ENCODE peak calls at places on chromosomes 7 and 10, in eight cellular contexts. I, J, V, S, A, R, P and Z are unnamed samples.

GRCh38 chr7:130996841-130997231 is 262.8 kb upstream of the KLF14 start:
- DNase-seq in I (no peak), J (no peak), V (peak), S (peak), A (peak), R (peak), P (no peak), Z (no peak)

GRCh38 chr7:50555594-50556140 is 9.5 kb downstream of the DDC start:
- DNase-seq in I (no peak), J (no peak), V (no peak), S (no peak), A (no peak), R (no peak), P (no peak), Z (no peak)

GRCh38 chr10:62464308-62464707 is 90.1 kb downstream of the ZNF365 start:
- DNase-seq in I (no peak), J (no peak), V (no peak), S (no peak), A (peak), R (no peak), P (no peak), Z (no peak)

GRCh38 chr7:4479367-4480039 is 202.6 kb upstream of the FOXK1 start:
- DNase-seq in I (peak), J (no peak), V (peak), S (peak), A (peak), R (peak), P (peak), Z (no peak)

GRCh38 chr10:87677595-87677994 is 17.9 kb downstream of the PAPSS2 start:
- DNase-seq in I (no peak), J (no peak), V (no peak), S (no peak), A (no peak), R (no peak), P (no peak), Z (no peak)

GRCh38 chr7:30321089-30321991 is 36.9 kb downstream of the ZNRF2 start:
- DNase-seq in I (no peak), J (no peak), V (no peak), S (no peak), A (no peak), R (no peak), P (peak), Z (no peak)

GRCh38 chr7:80060218-80060806 is 74.3 kb upstream of the GNAI1 start:
- DNase-seq in I (no peak), J (no peak), V (no peak), S (no peak), A (peak), R (no peak), P (peak), Z (peak)

GRCh38 chr7:1883031-1883761 is 213.1 kb downstream of the ELFN1 start:
- DNase-seq in I (no peak), J (no peak), V (no peak), S (no peak), A (peak), R (no peak), P (no peak), Z (peak)

GRCh38 chr10:124349231-124349992 is 69.3 kb downstream of the OAT start:
- DNase-seq in I (peak), J (no peak), V (peak), S (no peak), A (no peak), R (no peak), P (no peak), Z (no peak)

GRCh38 chr10:88794731-88795130 is 7.8 kb upstream of the LIPM start:
- DNase-seq in I (no peak), J (no peak), V (no peak), S (no peak), A (no peak), R (no peak), P (no peak), Z (no peak)

GRCh38 chr7:143885951-143886350 is 16.0 kb downstream of the TCAF1 start:
- DNase-seq in I (no peak), J (no peak), V (no peak), S (no peak), A (no peak), R (no peak), P (no peak), Z (no peak)

GRCh38 chr10:42952931-42953683 is 123.8 kb upstream of the RET start:
- DNase-seq in I (peak), J (no peak), V (no peak), S (no peak), A (no peak), R (no peak), P (no peak), Z (no peak)

GRCh38 chr10:15462253-15462885 is 91.3 kb upstream of the FAM171A1 start:
- DNase-seq in I (no peak), J (no peak), V (no peak), S (no peak), A (no peak), R (no peak), P (no peak), Z (no peak)

GRCh38 chr10:86652361-86653202 is 1.8 kb upstream of the OPN4 start:
- DNase-seq in I (peak), J (no peak), V (peak), S (peak), A (peak), R (no peak), P (no peak), Z (no peak)

GRCh38 chr7:30863694-30864011 is 48.0 kb upstream of the AQP1 start:
- DNase-seq in I (no peak), J (no peak), V (no peak), S (no peak), A (peak), R (no peak), P (no peak), Z (no peak)

GRCh38 chr10:46216003-46216634 is 70.7 kb upstream of the ANTXRL start:
- DNase-seq in I (peak), J (no peak), V (no peak), S (no peak), A (no peak), R (no peak), P (no peak), Z (no peak)

GRCh38 chr7:117645456-117646181 is 165.8 kb downstream of the CFTR start:
- DNase-seq in I (no peak), J (no peak), V (no peak), S (no peak), A (peak), R (no peak), P (no peak), Z (no peak)

GRCh38 chr7:5433181-5433580 is 9.5 kb upstream of the TNRC18 start:
- DNase-seq in I (no peak), J (no peak), V (no peak), S (no peak), A (no peak), R (no peak), P (no peak), Z (no peak)

GRCh38 chr10:29843143-29843542 is 208.4 kb upstream of the SVIL start:
- DNase-seq in I (no peak), J (no peak), V (no peak), S (no peak), A (no peak), R (no peak), P (no peak), Z (no peak)

DNA sequence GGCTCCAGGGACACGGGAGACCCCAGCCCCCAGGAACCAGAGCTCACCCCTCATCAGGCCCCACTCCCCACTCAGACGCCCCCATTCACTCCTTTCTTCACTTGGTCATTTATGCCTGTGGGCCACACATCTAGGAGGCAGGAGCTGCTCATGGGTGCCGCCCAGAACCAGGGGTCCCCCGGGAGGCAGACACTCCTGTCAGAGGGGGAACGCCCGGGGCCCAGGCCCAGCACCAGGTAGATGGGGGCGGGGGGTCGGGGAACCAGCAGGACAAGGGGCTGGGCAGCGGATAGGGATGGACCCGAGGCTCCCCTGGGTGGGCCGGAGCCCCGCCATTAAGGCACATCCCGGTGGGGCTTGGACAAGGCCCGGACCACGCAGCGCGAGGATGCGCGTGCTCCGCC is 11.8 kb downstream of the CALY start:
- DNase-seq in I (no peak), J (no peak), V (no peak), S (no peak), A (no peak), R (no peak), P (no peak), Z (no peak)
- H3K4me3 ChIP-seq in I (no peak), J (peak), V (no peak), S (no peak), A (no peak), R (no peak), P (peak), Z (peak)

DNA sequence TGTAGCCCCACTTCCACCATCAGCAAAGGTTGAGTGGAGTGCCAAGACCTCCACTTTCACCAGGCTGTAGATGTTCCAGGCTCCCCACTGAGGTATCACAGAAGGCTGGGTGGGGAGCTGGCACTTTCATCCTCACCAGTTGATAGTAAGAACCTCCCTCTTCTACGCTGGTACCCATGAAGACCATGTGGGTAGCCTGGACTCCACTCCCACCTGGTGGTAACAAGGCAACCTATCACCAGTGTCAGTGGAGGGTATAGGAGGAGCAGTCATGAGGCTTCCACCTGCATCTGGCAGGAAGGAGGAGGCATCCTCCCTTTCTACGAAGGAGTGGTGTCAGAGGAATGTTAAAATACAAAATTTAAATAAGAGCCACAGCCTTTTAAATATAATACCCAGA is 4.4 kb downstream of the SMIM30 start:
- DNase-seq in I (no peak), J (no peak), V (no peak), S (no peak), A (no peak), R (no peak), P (peak), Z (no peak)
- TF ChIP-seq CTCF in I (no peak), J (peak), V (no peak), S (no peak), A (no peak), R (no peak), P (peak), Z (peak)

GRCh38 chr7:71422104-71422503 is 290.2 kb downstream of the GALNT17 start:
- DNase-seq in I (no peak), J (no peak), V (no peak), S (no peak), A (no peak), R (no peak), P (no peak), Z (no peak)
- H3K4me3 ChIP-seq in I (no peak), J (no peak), V (no peak), S (no peak), A (no peak), R (no peak), P (no peak), Z (no peak)

GRCh38 chr7:816300-816750 is 16.0 kb upstream of the SUN1 start:
- DNase-seq in I (peak), J (peak), V (peak), S (peak), A (peak), R (peak), P (peak), Z (peak)

GRCh38 chr7:816751-817671 is 15.3 kb upstream of the SUN1 start:
- DNase-seq in I (no peak), J (no peak), V (no peak), S (peak), A (no peak), R (peak), P (peak), Z (no peak)

GRCh38 chr7:815284-816216 is 16.7 kb upstream of the SUN1 start:
- DNase-seq in I (peak), J (no peak), V (peak), S (peak), A (no peak), R (peak), P (peak), Z (no peak)

GRCh38 chr7:820341-820740 is 11.9 kb upstream of the SUN1 start:
- DNase-seq in I (no peak), J (no peak), V (no peak), S (no peak), A (no peak), R (no peak), P (no peak), Z (no peak)

DNA sequence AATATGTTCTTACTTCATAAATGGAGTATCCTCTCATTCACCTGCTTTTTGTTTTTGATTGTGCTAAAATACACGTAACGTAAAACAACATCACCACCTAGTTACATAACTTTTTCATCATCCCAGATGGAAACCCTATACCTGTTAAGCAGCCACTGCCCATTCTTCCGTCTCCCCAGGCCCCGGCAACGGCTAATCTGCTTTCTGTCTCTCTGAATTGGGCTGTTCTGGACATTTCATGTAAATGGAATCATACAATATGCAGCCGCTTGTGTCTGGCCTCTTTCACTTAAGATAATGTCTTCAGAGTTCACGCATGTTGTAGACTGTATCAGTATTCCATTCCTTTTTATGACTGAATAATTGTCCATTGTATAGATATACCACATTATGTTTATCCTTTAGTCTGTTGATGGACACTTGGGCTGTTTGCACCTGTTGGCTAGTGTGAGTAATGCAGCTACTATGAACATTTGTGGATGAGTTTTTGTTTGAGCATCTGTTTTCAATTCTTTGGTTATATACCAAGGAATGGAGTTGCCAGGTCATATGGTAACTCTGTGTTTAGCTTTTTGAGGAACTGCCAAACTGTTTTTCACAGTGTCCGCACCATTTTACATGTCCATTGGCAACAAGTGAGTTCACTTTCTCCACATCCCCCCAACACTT is 14.1 kb upstream of the SUN1 start:
- DNase-seq in I (no peak), J (no peak), V (no peak), S (no peak), A (peak), R (no peak), P (peak), Z (peak)
- TF ChIP-seq CTCF in I (no peak), J (peak), V (peak), S (peak), A (peak), R (peak), P (peak), Z (peak)

GRCh38 chr7:65238785-65239184 is 134.9 kb upstream of the ZNF92 start:
- DNase-seq in I (no peak), J (no peak), V (no peak), S (no peak), A (no peak), R (no peak), P (peak), Z (no peak)
- H3K4me3 ChIP-seq in I (no peak), J (no peak), V (no peak), S (no peak), A (no peak), R (no peak), P (no peak), Z (no peak)

GRCh38 chr10:102119417-102120141 is 589 bp downstream of the LDB1 start:
- DNase-seq in I (peak), J (peak), V (peak), S (peak), A (peak), R (peak), P (peak), Z (no peak)

GRCh38 chr10:102120987-102121738 is 995 bp upstream of the LDB1 start:
- DNase-seq in I (peak), J (peak), V (peak), S (peak), A (peak), R (no peak), P (peak), Z (no peak)

GRCh38 chr10:102121739-102122372 is 1.7 kb upstream of the LDB1 start:
- DNase-seq in I (no peak), J (no peak), V (no peak), S (peak), A (peak), R (no peak), P (peak), Z (no peak)

GRCh38 chr10:102118867-102119266 is 1.3 kb downstream of the LDB1 start:
- DNase-seq in I (peak), J (no peak), V (peak), S (peak), A (peak), R (no peak), P (peak), Z (no peak)

DNA sequence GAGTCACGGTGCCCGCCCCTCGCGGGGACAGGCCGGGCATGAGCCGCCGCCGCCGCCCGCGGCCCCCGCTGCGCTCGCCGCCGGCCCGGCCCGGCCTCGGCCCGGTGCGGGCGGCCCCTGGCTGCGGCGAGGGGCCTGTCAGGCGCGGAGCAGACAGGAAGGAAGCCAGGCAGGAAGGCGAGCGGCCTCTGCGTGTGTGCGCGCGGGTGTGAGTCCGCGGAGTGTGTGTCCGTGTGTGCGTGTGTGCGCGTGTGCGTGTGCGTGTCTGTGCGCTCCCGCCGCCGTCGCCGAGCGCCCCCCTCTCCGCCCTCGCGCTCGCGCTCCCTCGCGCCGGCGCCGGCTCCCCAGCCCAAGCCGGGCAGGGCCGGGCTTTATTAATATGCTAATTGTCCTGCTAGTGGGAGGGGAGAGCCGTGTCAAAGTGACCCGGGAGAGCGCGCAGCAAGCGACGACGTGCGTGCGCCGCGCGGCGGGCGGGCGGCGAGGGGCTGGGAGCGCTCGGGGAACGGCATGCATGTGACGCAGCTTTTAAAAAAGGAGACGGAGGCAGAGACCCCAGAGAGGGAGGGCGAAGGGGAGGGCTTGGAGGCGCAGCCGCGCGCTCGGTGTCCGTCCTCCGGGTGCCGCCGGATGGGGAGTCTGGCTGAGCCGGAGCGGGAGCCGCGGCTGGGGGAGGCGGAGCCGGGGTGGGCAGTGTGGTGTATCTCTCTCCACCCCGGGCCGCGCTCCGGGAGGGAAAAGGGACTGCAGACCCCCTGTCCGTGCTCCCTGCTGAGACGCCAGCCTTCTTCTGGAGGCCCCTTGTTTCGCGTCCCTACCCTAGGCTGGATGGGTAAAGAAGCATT is at the start of gene LDB1:
- DNase-seq in I (peak), J (peak), V (peak), S (peak), A (peak), R (peak), P (peak), Z (no peak)
- TF ChIP-seq CTCF in I (no peak), J (peak), V (peak), S (no peak), A (no peak), R (peak), P (no peak), Z (no peak)

GRCh38 chr10:79147796-79148451 is 79.2 kb downstream of the ZMIZ1 start:
- DNase-seq in I (no peak), J (no peak), V (no peak), S (no peak), A (no peak), R (no peak), P (no peak), Z (no peak)

GRCh38 chr10:79150444-79150754 is 81.6 kb downstream of the ZMIZ1 start:
- DNase-seq in I (no peak), J (no peak), V (no peak), S (no peak), A (no peak), R (no peak), P (no peak), Z (no peak)

GRCh38 chr10:79149345-79149661 is 80.5 kb downstream of the ZMIZ1 start:
- DNase-seq in I (no peak), J (no peak), V (no peak), S (no peak), A (no peak), R (no peak), P (no peak), Z (no peak)

GRCh38 chr10:79148452-79149344 is 79.9 kb downstream of the ZMIZ1 start:
- DNase-seq in I (peak), J (peak), V (peak), S (peak), A (peak), R (no peak), P (no peak), Z (no peak)

GRCh38 chr10:79149662-79150443 is 81.1 kb downstream of the ZMIZ1 start:
- DNase-seq in I (peak), J (peak), V (peak), S (peak), A (peak), R (peak), P (no peak), Z (no peak)
- H3K4me3 ChIP-seq in I (no peak), J (peak), V (no peak), S (no peak), A (no peak), R (no peak), P (no peak), Z (no peak)

GRCh38 chr10:126904807-126905686 is at the start of gene DOCK1:
- DNase-seq in I (peak), J (peak), V (peak), S (peak), A (peak), R (peak), P (peak), Z (no peak)

GRCh38 chr10:126903646-126904360 is 1.4 kb upstream of the DOCK1 start:
- DNase-seq in I (peak), J (no peak), V (no peak), S (no peak), A (no peak), R (no peak), P (no peak), Z (no peak)

GRCh38 chr10:126898460-126898859 is 6.8 kb upstream of the DOCK1 start:
- DNase-seq in I (no peak), J (no peak), V (no peak), S (no peak), A (no peak), R (no peak), P (no peak), Z (no peak)

GRCh38 chr10:126904493-126904806 is 778 bp upstream of the DOCK1 start:
- DNase-seq in I (peak), J (no peak), V (no peak), S (no peak), A (no peak), R (no peak), P (no peak), Z (no peak)

GRCh38 chr10:126902157-126902556 is 3.1 kb upstream of the DOCK1 start:
- DNase-seq in I (peak), J (no peak), V (peak), S (no peak), A (peak), R (no peak), P (no peak), Z (peak)
- TF ChIP-seq CTCF in I (no peak), J (no peak), V (no peak), S (no peak), A (peak), R (no peak), P (no peak), Z (peak)